ENCODE peak calls at places on chromosomes 2 and 18, in ten cellular contexts. P, X, N, Z, O, D, L, M, Y and Q are unnamed samples.

GRCh38 chr18:60411715-60412114 is 39.1 kb upstream of the MC4R start:
- DNase-seq in Z (no peak), L (no peak), Y (no peak), X (no peak), D (peak), P (no peak), O (no peak), M (no peak), N (no peak), Q (no peak)

GRCh38 chr2:8682719-8683667 is 1.1 kb downstream of the ID2 start:
- DNase-seq in L (peak), N (no peak), Z (peak), Y (peak), X (peak), O (peak), M (peak), P (peak), D (peak), Q (no peak)

GRCh38 chr2:235868224-235868623 is 300.0 kb downstream of the GBX2 start:
- DNase-seq in N (no peak), Y (no peak), M (no peak), O (no peak), L (no peak), X (no peak), Z (no peak), P (no peak), D (no peak), Q (no peak)

GRCh38 chr2:27844821-27845255 is 45.3 kb downstream of the RBKS start:
- DNase-seq in D (no peak), O (no peak), Y (no peak), N (no peak), P (no peak), M (no peak), Z (no peak), L (no peak), X (no peak), Q (no peak)

GRCh38 chr18:15198116-15198389 is 450.1 kb downstream of the ANKRD30B start:
- DNase-seq in N (no peak), Z (no peak), L (no peak), Y (no peak), X (no peak), O (no peak), M (no peak), P (no peak), D (no peak), Q (no peak)

GRCh38 chr2:47311764-47312503 is 91.0 kb upstream of the MSH2 start:
- DNase-seq in X (no peak), M (no peak), L (no peak), O (no peak), Y (no peak), N (no peak), Z (no peak), D (no peak), P (no peak), Q (no peak)

GRCh38 chr2:127218843-127219715 is 1.0 kb downstream of the CYP27C1 start:
- DNase-seq in Y (no peak), M (no peak), N (no peak), L (no peak), O (no peak), Z (no peak), P (no peak), D (peak), X (no peak), Q (no peak)

GRCh38 chr18:32771169-32771751 is 1.6 kb downstream of the KLHL14 start:
- DNase-seq in P (no peak), Y (peak), L (no peak), D (peak), N (no peak), O (no peak), X (peak), Z (peak), M (peak), Q (no peak)

GRCh38 chr2:214808961-214809750 is at the start of gene BARD1:
- DNase-seq in M (peak), Z (no peak), D (peak), Y (no peak), L (peak), N (peak), P (peak), X (peak), O (no peak), Q (peak)

GRCh38 chr2:101386599-101387150 is 628 bp downstream of the CREG2 start:
- DNase-seq in Y (no peak), O (no peak), L (no peak), Z (no peak), M (no peak), N (no peak), D (no peak), X (no peak), P (no peak), Q (no peak)

GRCh38 chr2:179272406-179273192 is 8.0 kb upstream of the SESTD1 start:
- DNase-seq in D (peak), X (no peak), M (no peak), L (no peak), Y (peak), N (no peak), P (no peak), O (no peak), Z (peak), Q (no peak)

GRCh38 chr2:10042301-10043161 is 819 bp upstream of the KLF11 start:
- DNase-seq in D (peak), X (peak), Y (peak), L (peak), Z (peak), M (peak), P (peak), N (no peak), O (peak), Q (peak)

GRCh38 chr18:45324489-45325111 is 290.7 kb upstream of the SLC14A2 start:
- DNase-seq in L (no peak), O (no peak), X (no peak), P (peak), M (no peak), Y (peak), D (no peak), Z (no peak), N (no peak), Q (no peak)

GRCh38 chr2:121489284-121489683 is 41.4 kb upstream of the RNU4ATAC start:
- DNase-seq in Z (peak), O (no peak), Y (peak), P (no peak), M (no peak), L (no peak), D (no peak), X (no peak), N (no peak), Q (no peak)

GRCh38 chr2:230586328-230586982 is 126.2 kb upstream of the CAB39 start:
- DNase-seq in M (no peak), O (no peak), L (no peak), N (no peak), Z (no peak), Y (no peak), P (no peak), D (no peak), X (no peak), Q (no peak)

GRCh38 chr2:100367163-100367562 is 44.9 kb upstream of the LONRF2 start:
- DNase-seq in Y (no peak), Z (no peak), X (no peak), P (no peak), O (no peak), L (no peak), D (no peak), N (no peak), M (no peak), Q (no peak)

GRCh38 chr2:233372855-233373254 is 18.6 kb downstream of the DGKD start:
- DNase-seq in Y (no peak), M (no peak), X (no peak), N (no peak), Z (no peak), P (no peak), O (no peak), D (no peak), L (no peak), Q (no peak)

GRCh38 chr2:233005096-233005495 is 8.0 kb downstream of the NGEF start:
- DNase-seq in O (no peak), L (no peak), M (no peak), X (no peak), P (no peak), N (peak), Z (no peak), D (no peak), Y (no peak), Q (no peak)

GRCh38 chr18:79528846-79529245 is 133.1 kb downstream of the NFATC1 start:
- DNase-seq in Z (peak), P (peak), N (peak), Y (peak), X (peak), O (peak), M (peak), D (peak), L (peak), Q (peak)